ENCODE peak calls at places on chromosome 19, in eight cellular contexts. I, W, Z, Y, E, O, G and D are unnamed samples.

GRCh38 chr19:18049390-18049789 is 37.3 kb downstream of the IL12RB1 start:
- DNase-seq in Z (peak), I (no peak), E (peak), O (no peak), Y (peak), W (peak), G (no peak), D (no peak)

GRCh38 chr19:29532097-29532496 is 6.3 kb downstream of the VSTM2B start:
- DNase-seq in G (no peak), E (no peak), O (no peak), Z (peak), Y (no peak), W (no peak), I (no peak), D (no peak)

GRCh38 chr19:4537953-4538600 is 1.8 kb downstream of the LRG1 start:
- DNase-seq in O (no peak), E (no peak), Z (no peak), I (no peak), Y (no peak), G (no peak), W (no peak), D (no peak)

GRCh38 chr19:10143700-10144099 is 24.0 kb upstream of the EIF3G start:
- DNase-seq in G (no peak), E (no peak), W (no peak), Z (no peak), Y (no peak), O (no peak), I (no peak), D (no peak)

GRCh38 chr19:49896863-49897621 is at the start of gene IL4I1:
- DNase-seq in G (no peak), Z (peak), E (peak), Y (peak), W (no peak), I (no peak), O (peak), D (no peak)

GRCh38 chr19:47682939-47683338 is 30.3 kb upstream of the EHD2 start:
- DNase-seq in I (no peak), Z (no peak), E (no peak), W (no peak), G (no peak), O (no peak), Y (no peak), D (no peak)

GRCh38 chr19:9793051-9793591 is 24.6 kb upstream of the ZNF846 start:
- DNase-seq in W (peak), Z (no peak), I (no peak), O (peak), Y (peak), E (peak), G (no peak), D (no peak)

GRCh38 chr19:19747357-19748220 is 14.7 kb upstream of the ZNF14 start:
- DNase-seq in Y (no peak), O (no peak), Z (no peak), E (no peak), W (no peak), G (no peak), I (no peak), D (peak)

GRCh38 chr19:40742477-40742876 is 7.8 kb downstream of the ACTMAP start:
- DNase-seq in O (no peak), Y (no peak), G (no peak), I (no peak), W (no peak), E (no peak), Z (no peak), D (no peak)

GRCh38 chr19:20776083-20777076 is at the start of gene ZNF66:
- DNase-seq in E (peak), I (peak), W (peak), O (peak), Z (peak), G (peak), Y (peak), D (peak)

GRCh38 chr19:46859637-46860124 is 1.1 kb upstream of the ARHGAP35 start:
- DNase-seq in Y (no peak), E (peak), I (peak), O (no peak), W (peak), Z (no peak), G (no peak), D (no peak)

GRCh38 chr19:57664269-57665127 is 4.2 kb upstream of the ZSCAN4 start:
- DNase-seq in W (peak), E (peak), G (peak), Z (peak), O (no peak), I (peak), Y (peak), D (peak)

GRCh38 chr19:33686246-33686645 is 64.5 kb downstream of the CHST8 start:
- DNase-seq in G (no peak), I (no peak), W (no peak), E (no peak), Y (no peak), O (no peak), Z (no peak), D (no peak)

GRCh38 chr19:55227241-55228014 is 1.1 kb downstream of the TMEM86B start:
- DNase-seq in O (no peak), Z (no peak), G (no peak), Y (no peak), E (no peak), W (no peak), I (no peak), D (no peak)

GRCh38 chr19:48569814-48570213 is 17.8 kb downstream of the SULT2B1 start:
- DNase-seq in W (no peak), I (no peak), Z (peak), O (no peak), E (no peak), Y (no peak), G (no peak), D (peak)

GRCh38 chr19:6216996-6217751 is 62.6 kb downstream of the MLLT1 start:
- DNase-seq in I (peak), Y (no peak), G (no peak), Z (no peak), W (peak), E (no peak), O (no peak), D (peak)